ENCODE peak calls at places on chromosomes 4 and X, in seven cellular contexts. Z is neuronal stem cell; P is HCEC 1CT; W is activated effector memory CD4-positive, alpha-beta T cell treated with anti-CD3 and anti-CD28 coated beads, Interleukin-2, amount 50 U/mL, for 16 hours; E is psoas muscle; K is OCI-LY7; A is posterior vena cava. Q is an unnamed sample.

GRCh38 chrX:34598360-34598759 is 58.7 kb downstream of the TMEM47 start:
- DNase-seq in Z (no peak), P (no peak), W (no peak), E (no peak), K (no peak), A (no peak), Q (no peak)

GRCh38 chr4:138938371-138938699 is 77.2 kb upstream of the NOCT start:
- DNase-seq in Z (peak), P (peak), W (no peak), E (no peak), K (peak), A (no peak), Q (peak)

GRCh38 chr4:174580597-174580996 is 58.3 kb upstream of the HPGD start:
- DNase-seq in Z (no peak), P (peak), W (no peak), E (no peak), K (no peak), A (no peak), Q (peak)

GRCh38 chrX:8504451-8504850 is 39.8 kb downstream of the VCX3B start:
- DNase-seq in Z (no peak), P (no peak), W (no peak), E (no peak), K (no peak), A (no peak), Q (peak)

GRCh38 chr4:98639108-98639507 is 19.3 kb downstream of the TSPAN5 start:
- DNase-seq in Z (no peak), P (no peak), W (no peak), E (no peak), K (no peak), A (no peak), Q (peak)

GRCh38 chr4:55409468-55410171 is 13.9 kb downstream of the TMEM165 start:
- DNase-seq in Z (no peak), P (no peak), W (no peak), E (no peak), K (peak), A (no peak), Q (peak)

GRCh38 chr4:2253160-2254084 is 8.5 kb downstream of the MXD4 start:
- DNase-seq in Z (no peak), P (no peak), W (no peak), E (peak), K (no peak), A (peak), Q (no peak)

GRCh38 chr4:4574792-4575191 is 32.9 kb upstream of the STX18 start:
- DNase-seq in Z (no peak), P (peak), W (no peak), E (no peak), K (no peak), A (peak), Q (peak)

GRCh38 chr4:123940604-123941003 is 544.0 kb downstream of the SPRY1 start:
- DNase-seq in Z (no peak), P (no peak), W (no peak), E (no peak), K (no peak), A (no peak), Q (no peak)

GRCh38 chr4:105894570-105895323 is 524 bp upstream of the NPNT start:
- DNase-seq in Z (peak), P (no peak), W (no peak), E (peak), K (no peak), A (peak), Q (peak)

GRCh38 chr4:1887065-1887464 is 15.9 kb downstream of the NSD2 start:
- DNase-seq in Z (no peak), P (no peak), W (peak), E (no peak), K (no peak), A (no peak), Q (no peak)

GRCh38 chrX:22203186-22203585 is 69.5 kb upstream of the CBLL2 start:
- DNase-seq in Z (no peak), P (no peak), W (no peak), E (no peak), K (no peak), A (no peak), Q (no peak)

GRCh38 chrX:56763556-56764152 is 34.6 kb downstream of the NBDY start:
- DNase-seq in Z (no peak), P (no peak), W (peak), E (peak), K (no peak), A (peak), Q (peak)

GRCh38 chr4:157076578-157076947 is 613 bp downstream of the GLRB start:
- DNase-seq in Z (no peak), P (no peak), W (no peak), E (no peak), K (no peak), A (no peak), Q (no peak)

GRCh38 chr4:87309625-87310024 is 13.1 kb downstream of the HSD17B13 start:
- DNase-seq in Z (no peak), P (no peak), W (no peak), E (no peak), K (no peak), A (no peak), Q (peak)

GRCh38 chr4:40718571-40718970 is 31.2 kb upstream of the NSUN7 start:
- DNase-seq in Z (peak), P (no peak), W (no peak), E (no peak), K (no peak), A (no peak), Q (no peak)

GRCh38 chr4:19748911-19749473 is 502.7 kb upstream of the SLIT2 start:
- DNase-seq in Z (no peak), P (peak), W (no peak), E (no peak), K (no peak), A (no peak), Q (peak)

GRCh38 chr4:26412381-26413372 is 77.6 kb downstream of the CCKAR start:
- DNase-seq in Z (no peak), P (no peak), W (no peak), E (no peak), K (no peak), A (no peak), Q (peak)

GRCh38 chr4:80610845-80611244 is 275.3 kb downstream of the CFAP299 start:
- DNase-seq in Z (no peak), P (peak), W (no peak), E (no peak), K (peak), A (no peak), Q (peak)

GRCh38 chr4:73917081-73917501 is 47.9 kb downstream of the CXCL1 start:
- DNase-seq in Z (no peak), P (peak), W (no peak), E (no peak), K (no peak), A (no peak), Q (peak)

GRCh38 chr4:141058739-141059507 is 74.3 kb downstream of the RNF150 start:
- DNase-seq in Z (no peak), P (peak), W (no peak), E (no peak), K (no peak), A (no peak), Q (peak)

GRCh38 chrX:8679572-8679971 is 52.4 kb downstream of the ANOS1 start:
- DNase-seq in Z (no peak), P (no peak), W (no peak), E (no peak), K (no peak), A (no peak), Q (no peak)

GRCh38 chr4:120071192-120071795 is 4.6 kb upstream of the MAD2L1 start:
- DNase-seq in Z (peak), P (peak), W (no peak), E (no peak), K (peak), A (no peak), Q (peak)

GRCh38 chr4:66906314-66906713 is 639.0 kb downstream of the CENPC start:
- DNase-seq in Z (no peak), P (no peak), W (no peak), E (no peak), K (no peak), A (no peak), Q (no peak)

GRCh38 chr4:153122855-153123254 is 81.4 kb upstream of the TRIM2 start:
- DNase-seq in Z (no peak), P (no peak), W (no peak), E (no peak), K (no peak), A (no peak), Q (no peak)

GRCh38 chr4:42104521-42104920 is 47.9 kb downstream of the BEND4 start:
- DNase-seq in Z (no peak), P (peak), W (no peak), E (no peak), K (no peak), A (no peak), Q (peak)

GRCh38 chr4:135192746-135193535 is 991.4 kb upstream of the PABPC4L start:
- DNase-seq in Z (no peak), P (no peak), W (no peak), E (no peak), K (no peak), A (no peak), Q (no peak)

Q was measured in fibroblast of the aortic adventitia.